ENCODE peak calls at places on chromosomes 13 and 19, in five cellular contexts. B, I, A, R and T are unnamed samples.

GRCh38 chr19:31499281-31499680 is 150.0 kb upstream of the TSHZ3 start:
- DNase-seq in A (no peak), R (no peak), B (no peak), I (no peak), T (no peak)

GRCh38 chr13:97318532-97318931 is 96.4 kb downstream of the MBNL2 start:
- DNase-seq in A (no peak), R (no peak), B (no peak), I (no peak), T (no peak)

GRCh38 chr19:32691952-32692726 is 518 bp downstream of the NUDT19 start:
- DNase-seq in B (peak), A (peak), R (peak), I (peak), T (peak)

GRCh38 chr19:18057557-18057956 is 29.2 kb downstream of the IL12RB1 start:
- DNase-seq in B (no peak), A (peak), R (no peak), I (no peak), T (no peak)

GRCh38 chr13:77554079-77554478 is 18.6 kb downstream of the SCEL start:
- DNase-seq in B (peak), I (no peak), R (no peak), A (no peak), T (no peak)

GRCh38 chr13:94020833-94021232 is 458.6 kb downstream of the DCT start:
- DNase-seq in I (no peak), R (no peak), A (no peak), B (peak), T (no peak)

GRCh38 chr19:10565028-10565566 is 713 bp downstream of the KRI1 start:
- DNase-seq in B (peak), R (peak), I (peak), A (peak), T (peak)

GRCh38 chr13:97567510-97568243 is 133.7 kb downstream of the RAP2A start:
- DNase-seq in B (peak), R (no peak), I (no peak), A (no peak), T (peak)

GRCh38 chr13:51541809-51542258 is 42.4 kb upstream of the WDFY2 start:
- DNase-seq in I (no peak), R (no peak), B (no peak), A (no peak), T (no peak)

GRCh38 chr19:58021541-58022282 is 12.1 kb upstream of the ZSCAN1 start:
- DNase-seq in B (no peak), A (peak), I (peak), R (peak), T (no peak)

GRCh38 chr19:1747285-1748114 is 5.8 kb upstream of the ONECUT3 start:
- DNase-seq in A (no peak), B (peak), R (no peak), I (peak), T (no peak)

GRCh38 chr13:59691501-59692066 is 472.1 kb downstream of the DIAPH3 start:
- DNase-seq in R (no peak), I (no peak), A (no peak), B (no peak), T (no peak)

GRCh38 chr13:28037399-28037798 is 48.9 kb upstream of the URAD start:
- DNase-seq in R (no peak), I (no peak), A (no peak), B (peak), T (no peak)

GRCh38 chr13:49840667-49841066 is 48.2 kb upstream of the KPNA3 start:
- DNase-seq in B (no peak), R (no peak), I (no peak), A (no peak), T (no peak)

GRCh38 chr19:3468211-3468610 is 12.1 kb downstream of the SMIM24 start:
- DNase-seq in B (no peak), R (no peak), A (no peak), I (no peak), T (no peak)

GRCh38 chr13:82565191-82565590 is 1317.1 kb downstream of the SLITRK1 start:
- DNase-seq in R (no peak), I (peak), B (no peak), A (no peak), T (no peak)

GRCh38 chr13:70023506-70023905 is 84.1 kb upstream of the ATXN8OS start:
- DNase-seq in R (no peak), I (no peak), B (no peak), A (no peak), T (no peak)

GRCh38 chr13:66803759-66804456 is 426.2 kb downstream of the PCDH9 start:
- DNase-seq in R (no peak), B (peak), I (no peak), A (no peak), T (no peak)

GRCh38 chr13:45132384-45133064 is 12.2 kb downstream of the GTF2F2 start:
- DNase-seq in A (no peak), B (no peak), I (no peak), R (no peak), T (no peak)

GRCh38 chr13:27489456-27489855 is 39.1 kb upstream of the MTIF3 start:
- DNase-seq in I (no peak), R (no peak), B (no peak), A (no peak), T (no peak)

GRCh38 chr19:18817574-18817973 is 14.2 kb upstream of the UPF1 start:
- DNase-seq in A (no peak), R (no peak), B (no peak), I (no peak), T (no peak)

GRCh38 chr19:44671400-44671799 is at the start of gene CEACAM19:
- DNase-seq in I (no peak), A (no peak), R (no peak), B (peak), T (no peak)

GRCh38 chr19:15378529-15379082 is 981 bp downstream of the AKAP8 start:
- DNase-seq in R (peak), I (peak), A (no peak), B (peak), T (peak)

GRCh38 chr13:27921961-27922910 is 2.4 kb downstream of the PDX1 start:
- DNase-seq in B (no peak), R (peak), A (no peak), I (peak), T (no peak)

GRCh38 chr13:27551563-27551962 is 68.8 kb downstream of the LNX2 start:
- DNase-seq in R (no peak), I (no peak), A (no peak), B (no peak), T (no peak)

GRCh38 chr19:42216653-42217521 is 590 bp downstream of the DEDD2 start:
- DNase-seq in A (peak), I (peak), B (peak), R (peak), T (peak)

GRCh38 chr13:51844862-51845573 is at the start of gene TMEM272:
- DNase-seq in B (peak), I (peak), R (peak), A (peak), T (peak)

GRCh38 chr13:46665630-46666482 is 112.9 kb downstream of the LRCH1 start:
- DNase-seq in B (peak), A (no peak), R (no peak), I (no peak), T (no peak)

GRCh38 chr13:75705395-75705794 is 69.3 kb downstream of the LMO7 start:
- DNase-seq in I (no peak), R (no peak), B (peak), A (no peak), T (no peak)

GRCh38 chr19:32255566-32256295 is 89.7 kb upstream of the ZNF507 start:
- DNase-seq in B (no peak), I (no peak), R (no peak), A (no peak), T (no peak)

GRCh38 chr13:76222511-76222910 is 586.4 kb downstream of the LMO7 start:
- DNase-seq in I (no peak), A (no peak), R (no peak), B (no peak), T (no peak)

GRCh38 chr13:71577127-71577526 is 289.9 kb downstream of the DACH1 start:
- DNase-seq in I (no peak), B (peak), A (no peak), R (no peak), T (no peak)